ENCODE peak calls at places on chromosomes 12 and 14, in seven cellular contexts. One of them, this sample, is unnamed.

GRCh38 chr12:83042441-83043215 is 355.9 kb downstream of the TMTC2 start:
- DNase-seq in CD8-positive, alpha-beta T cell: no peak
- DNase-seq in stimulated activated CD4-positive, alpha-beta T cell treated with anti-CD3 and anti-CD28 coated beads, Interleukin-12 subunit alpha, Interleukin-12 subunit beta, amount 100 ng/mL, for 48 hours: no peak
- DNase-seq in PC-9: no peak
- DNase-seq in NCI-H2107: no peak
- DNase-seq in tibial nerve: no peak
- DNase-seq in OCI-LY7: no peak
- DNase-seq in this sample: no peak

GRCh38 chr14:35369701-35370191 is 34.8 kb downstream of the NFKBIA start:
- DNase-seq in tibial nerve: no peak
- DNase-seq in NCI-H2107: peak
- DNase-seq in PC-9: peak
- DNase-seq in OCI-LY7: no peak
- DNase-seq in CD8-positive, alpha-beta T cell: no peak
- DNase-seq in stimulated activated CD4-positive, alpha-beta T cell treated with anti-CD3 and anti-CD28 coated beads, Interleukin-12 subunit alpha, Interleukin-12 subunit beta, amount 100 ng/mL, for 48 hours: no peak
- DNase-seq in this sample: peak

GRCh38 chr14:23881292-23881691 is 72.3 kb upstream of the DHRS4 start:
- DNase-seq in CD8-positive, alpha-beta T cell: no peak
- DNase-seq in NCI-H2107: no peak
- DNase-seq in stimulated activated CD4-positive, alpha-beta T cell treated with anti-CD3 and anti-CD28 coated beads, Interleukin-12 subunit alpha, Interleukin-12 subunit beta, amount 100 ng/mL, for 48 hours: no peak
- DNase-seq in OCI-LY7: no peak
- DNase-seq in tibial nerve: no peak
- DNase-seq in PC-9: no peak
- DNase-seq in this sample: no peak

GRCh38 chr14:55366271-55366670 is 45.4 kb downstream of the ATG14 start:
- DNase-seq in tibial nerve: no peak
- DNase-seq in PC-9: no peak
- DNase-seq in stimulated activated CD4-positive, alpha-beta T cell treated with anti-CD3 and anti-CD28 coated beads, Interleukin-12 subunit alpha, Interleukin-12 subunit beta, amount 100 ng/mL, for 48 hours: no peak
- DNase-seq in CD8-positive, alpha-beta T cell: no peak
- DNase-seq in NCI-H2107: no peak
- DNase-seq in OCI-LY7: no peak
- DNase-seq in this sample: no peak

GRCh38 chr14:65361920-65362319 is 50.6 kb upstream of the FUT8 start:
- DNase-seq in tibial nerve: no peak
- DNase-seq in CD8-positive, alpha-beta T cell: no peak
- DNase-seq in PC-9: no peak
- DNase-seq in NCI-H2107: peak
- DNase-seq in OCI-LY7: no peak
- DNase-seq in stimulated activated CD4-positive, alpha-beta T cell treated with anti-CD3 and anti-CD28 coated beads, Interleukin-12 subunit alpha, Interleukin-12 subunit beta, amount 100 ng/mL, for 48 hours: no peak
- DNase-seq in this sample: no peak

GRCh38 chr14:86625637-86626036 is 1095.7 kb downstream of the FLRT2 start:
- DNase-seq in tibial nerve: no peak
- DNase-seq in OCI-LY7: no peak
- DNase-seq in stimulated activated CD4-positive, alpha-beta T cell treated with anti-CD3 and anti-CD28 coated beads, Interleukin-12 subunit alpha, Interleukin-12 subunit beta, amount 100 ng/mL, for 48 hours: no peak
- DNase-seq in PC-9: no peak
- DNase-seq in CD8-positive, alpha-beta T cell: no peak
- DNase-seq in NCI-H2107: no peak
- DNase-seq in this sample: no peak

GRCh38 chr14:74667758-74668157 is 45.1 kb downstream of the AREL1 start:
- DNase-seq in stimulated activated CD4-positive, alpha-beta T cell treated with anti-CD3 and anti-CD28 coated beads, Interleukin-12 subunit alpha, Interleukin-12 subunit beta, amount 100 ng/mL, for 48 hours: no peak
- DNase-seq in PC-9: no peak
- DNase-seq in OCI-LY7: no peak
- DNase-seq in NCI-H2107: no peak
- DNase-seq in CD8-positive, alpha-beta T cell: no peak
- DNase-seq in tibial nerve: no peak
- DNase-seq in this sample: no peak

GRCh38 chr14:105742531-105742848 is 216.1 kb downstream of the TMEM121 start:
- DNase-seq in OCI-LY7: no peak
- DNase-seq in CD8-positive, alpha-beta T cell: no peak
- DNase-seq in stimulated activated CD4-positive, alpha-beta T cell treated with anti-CD3 and anti-CD28 coated beads, Interleukin-12 subunit alpha, Interleukin-12 subunit beta, amount 100 ng/mL, for 48 hours: no peak
- DNase-seq in PC-9: no peak
- DNase-seq in tibial nerve: no peak
- DNase-seq in NCI-H2107: no peak
- DNase-seq in this sample: no peak

GRCh38 chr12:26833692-26834168 is 736 bp upstream of the ITPR2 start:
- DNase-seq in tibial nerve: no peak
- DNase-seq in PC-9: peak
- DNase-seq in OCI-LY7: peak
- DNase-seq in stimulated activated CD4-positive, alpha-beta T cell treated with anti-CD3 and anti-CD28 coated beads, Interleukin-12 subunit alpha, Interleukin-12 subunit beta, amount 100 ng/mL, for 48 hours: peak
- DNase-seq in NCI-H2107: no peak
- DNase-seq in CD8-positive, alpha-beta T cell: no peak
- DNase-seq in this sample: no peak

GRCh38 chr12:30796508-30796780 is 41.7 kb upstream of the CAPRIN2 start:
- DNase-seq in OCI-LY7: no peak
- DNase-seq in PC-9: peak
- DNase-seq in tibial nerve: no peak
- DNase-seq in stimulated activated CD4-positive, alpha-beta T cell treated with anti-CD3 and anti-CD28 coated beads, Interleukin-12 subunit alpha, Interleukin-12 subunit beta, amount 100 ng/mL, for 48 hours: no peak
- DNase-seq in CD8-positive, alpha-beta T cell: no peak
- DNase-seq in NCI-H2107: peak
- DNase-seq in this sample: no peak

GRCh38 chr12:48001426-48002178 is 2.7 kb downstream of the COL2A1 start:
- DNase-seq in stimulated activated CD4-positive, alpha-beta T cell treated with anti-CD3 and anti-CD28 coated beads, Interleukin-12 subunit alpha, Interleukin-12 subunit beta, amount 100 ng/mL, for 48 hours: no peak
- DNase-seq in OCI-LY7: no peak
- DNase-seq in NCI-H2107: peak
- DNase-seq in CD8-positive, alpha-beta T cell: no peak
- DNase-seq in PC-9: peak
- DNase-seq in tibial nerve: no peak
- DNase-seq in this sample: no peak

GRCh38 chr12:32032205-32032810 is 73.1 kb downstream of the RESF1 start:
- DNase-seq in stimulated activated CD4-positive, alpha-beta T cell treated with anti-CD3 and anti-CD28 coated beads, Interleukin-12 subunit alpha, Interleukin-12 subunit beta, amount 100 ng/mL, for 48 hours: no peak
- DNase-seq in tibial nerve: no peak
- DNase-seq in CD8-positive, alpha-beta T cell: no peak
- DNase-seq in OCI-LY7: no peak
- DNase-seq in PC-9: no peak
- DNase-seq in NCI-H2107: peak
- DNase-seq in this sample: no peak

GRCh38 chr12:12563529-12563928 is 866 bp upstream of the DUSP16 start:
- DNase-seq in CD8-positive, alpha-beta T cell: no peak
- DNase-seq in tibial nerve: no peak
- DNase-seq in PC-9: no peak
- DNase-seq in OCI-LY7: no peak
- DNase-seq in stimulated activated CD4-positive, alpha-beta T cell treated with anti-CD3 and anti-CD28 coated beads, Interleukin-12 subunit alpha, Interleukin-12 subunit beta, amount 100 ng/mL, for 48 hours: no peak
- DNase-seq in NCI-H2107: no peak
- DNase-seq in this sample: no peak

GRCh38 chr12:121893901-121894540 is 5.4 kb downstream of the PSMD9 start:
- DNase-seq in NCI-H2107: peak
- DNase-seq in CD8-positive, alpha-beta T cell: no peak
- DNase-seq in OCI-LY7: peak
- DNase-seq in PC-9: peak
- DNase-seq in stimulated activated CD4-positive, alpha-beta T cell treated with anti-CD3 and anti-CD28 coated beads, Interleukin-12 subunit alpha, Interleukin-12 subunit beta, amount 100 ng/mL, for 48 hours: peak
- DNase-seq in tibial nerve: no peak
- DNase-seq in this sample: no peak

GRCh38 chr14:61860294-61860918 is 98.2 kb downstream of the SNAPC1 start:
- DNase-seq in CD8-positive, alpha-beta T cell: peak
- DNase-seq in OCI-LY7: peak
- DNase-seq in NCI-H2107: no peak
- DNase-seq in stimulated activated CD4-positive, alpha-beta T cell treated with anti-CD3 and anti-CD28 coated beads, Interleukin-12 subunit alpha, Interleukin-12 subunit beta, amount 100 ng/mL, for 48 hours: peak
- DNase-seq in tibial nerve: no peak
- DNase-seq in PC-9: peak
- DNase-seq in this sample: peak

GRCh38 chr12:13241833-13242232 is 45.3 kb downstream of the EMP1 start:
- DNase-seq in NCI-H2107: no peak
- DNase-seq in stimulated activated CD4-positive, alpha-beta T cell treated with anti-CD3 and anti-CD28 coated beads, Interleukin-12 subunit alpha, Interleukin-12 subunit beta, amount 100 ng/mL, for 48 hours: no peak
- DNase-seq in CD8-positive, alpha-beta T cell: no peak
- DNase-seq in tibial nerve: no peak
- DNase-seq in PC-9: no peak
- DNase-seq in OCI-LY7: no peak
- DNase-seq in this sample: no peak

GRCh38 chr12:52314511-52314910 is 6.7 kb downstream of the KRT83 start:
- DNase-seq in CD8-positive, alpha-beta T cell: no peak
- DNase-seq in NCI-H2107: no peak
- DNase-seq in OCI-LY7: no peak
- DNase-seq in stimulated activated CD4-positive, alpha-beta T cell treated with anti-CD3 and anti-CD28 coated beads, Interleukin-12 subunit alpha, Interleukin-12 subunit beta, amount 100 ng/mL, for 48 hours: no peak
- DNase-seq in PC-9: no peak
- DNase-seq in tibial nerve: no peak
- DNase-seq in this sample: no peak

GRCh38 chr12:95286713-95287112 is 69.1 kb downstream of the VEZT start:
- DNase-seq in tibial nerve: no peak
- DNase-seq in NCI-H2107: no peak
- DNase-seq in CD8-positive, alpha-beta T cell: no peak
- DNase-seq in OCI-LY7: no peak
- DNase-seq in stimulated activated CD4-positive, alpha-beta T cell treated with anti-CD3 and anti-CD28 coated beads, Interleukin-12 subunit alpha, Interleukin-12 subunit beta, amount 100 ng/mL, for 48 hours: no peak
- DNase-seq in PC-9: no peak
- DNase-seq in this sample: no peak

GRCh38 chr14:104892517-104893434 is 27.7 kb downstream of the CEP170B start:
- DNase-seq in NCI-H2107: no peak
- DNase-seq in CD8-positive, alpha-beta T cell: no peak
- DNase-seq in stimulated activated CD4-positive, alpha-beta T cell treated with anti-CD3 and anti-CD28 coated beads, Interleukin-12 subunit alpha, Interleukin-12 subunit beta, amount 100 ng/mL, for 48 hours: no peak
- DNase-seq in tibial nerve: no peak
- DNase-seq in PC-9: no peak
- DNase-seq in OCI-LY7: no peak
- DNase-seq in this sample: no peak

GRCh38 chr12:47080725-47081502 is 1.2 kb upstream of the AMIGO2 start:
- DNase-seq in CD8-positive, alpha-beta T cell: no peak
- DNase-seq in NCI-H2107: no peak
- DNase-seq in OCI-LY7: no peak
- DNase-seq in stimulated activated CD4-positive, alpha-beta T cell treated with anti-CD3 and anti-CD28 coated beads, Interleukin-12 subunit alpha, Interleukin-12 subunit beta, amount 100 ng/mL, for 48 hours: peak
- DNase-seq in tibial nerve: peak
- DNase-seq in PC-9: peak
- DNase-seq in this sample: no peak

GRCh38 chr12:50344775-50345174 is 51.6 kb downstream of the FAM186A start:
- DNase-seq in PC-9: no peak
- DNase-seq in CD8-positive, alpha-beta T cell: no peak
- DNase-seq in tibial nerve: no peak
- DNase-seq in NCI-H2107: no peak
- DNase-seq in stimulated activated CD4-positive, alpha-beta T cell treated with anti-CD3 and anti-CD28 coated beads, Interleukin-12 subunit alpha, Interleukin-12 subunit beta, amount 100 ng/mL, for 48 hours: no peak
- DNase-seq in OCI-LY7: no peak
- DNase-seq in this sample: no peak

GRCh38 chr14:32230181-32230580 is 27.1 kb upstream of the RNU6-8 start:
- DNase-seq in CD8-positive, alpha-beta T cell: no peak
- DNase-seq in tibial nerve: no peak
- DNase-seq in PC-9: no peak
- DNase-seq in OCI-LY7: no peak
- DNase-seq in stimulated activated CD4-positive, alpha-beta T cell treated with anti-CD3 and anti-CD28 coated beads, Interleukin-12 subunit alpha, Interleukin-12 subunit beta, amount 100 ng/mL, for 48 hours: no peak
- DNase-seq in NCI-H2107: no peak
- DNase-seq in this sample: no peak

GRCh38 chr12:130761537-130762318 is 45.6 kb upstream of the RIMBP2 start:
- DNase-seq in CD8-positive, alpha-beta T cell: peak
- DNase-seq in OCI-LY7: peak
- DNase-seq in NCI-H2107: peak
- DNase-seq in stimulated activated CD4-positive, alpha-beta T cell treated with anti-CD3 and anti-CD28 coated beads, Interleukin-12 subunit alpha, Interleukin-12 subunit beta, amount 100 ng/mL, for 48 hours: peak
- DNase-seq in PC-9: peak
- DNase-seq in tibial nerve: no peak
- DNase-seq in this sample: no peak

GRCh38 chr14:35050652-35051051 is 4.6 kb downstream of the FAM177A1 start:
- DNase-seq in PC-9: no peak
- DNase-seq in OCI-LY7: no peak
- DNase-seq in stimulated activated CD4-positive, alpha-beta T cell treated with anti-CD3 and anti-CD28 coated beads, Interleukin-12 subunit alpha, Interleukin-12 subunit beta, amount 100 ng/mL, for 48 hours: no peak
- DNase-seq in NCI-H2107: no peak
- DNase-seq in CD8-positive, alpha-beta T cell: no peak
- DNase-seq in tibial nerve: no peak
- DNase-seq in this sample: no peak

GRCh38 chr12:117439531-117440001 is 78.1 kb upstream of the NOS1 start:
- DNase-seq in tibial nerve: no peak
- DNase-seq in NCI-H2107: no peak
- DNase-seq in stimulated activated CD4-positive, alpha-beta T cell treated with anti-CD3 and anti-CD28 coated beads, Interleukin-12 subunit alpha, Interleukin-12 subunit beta, amount 100 ng/mL, for 48 hours: no peak
- DNase-seq in OCI-LY7: no peak
- DNase-seq in PC-9: no peak
- DNase-seq in CD8-positive, alpha-beta T cell: no peak
- DNase-seq in this sample: no peak

GRCh38 chr12:16349132-16349463 is 1.7 kb downstream of the MGST1 start:
- DNase-seq in CD8-positive, alpha-beta T cell: no peak
- DNase-seq in OCI-LY7: no peak
- DNase-seq in PC-9: peak
- DNase-seq in tibial nerve: peak
- DNase-seq in NCI-H2107: no peak
- DNase-seq in stimulated activated CD4-positive, alpha-beta T cell treated with anti-CD3 and anti-CD28 coated beads, Interleukin-12 subunit alpha, Interleukin-12 subunit beta, amount 100 ng/mL, for 48 hours: no peak
- DNase-seq in this sample: no peak

GRCh38 chr12:31887109-31887811 is 72.0 kb upstream of the RESF1 start:
- DNase-seq in NCI-H2107: no peak
- DNase-seq in stimulated activated CD4-positive, alpha-beta T cell treated with anti-CD3 and anti-CD28 coated beads, Interleukin-12 subunit alpha, Interleukin-12 subunit beta, amount 100 ng/mL, for 48 hours: no peak
- DNase-seq in CD8-positive, alpha-beta T cell: no peak
- DNase-seq in PC-9: no peak
- DNase-seq in OCI-LY7: peak
- DNase-seq in tibial nerve: no peak
- DNase-seq in this sample: no peak

GRCh38 chr14:55271572-55272414 is 572 bp downstream of the FBXO34 start:
- DNase-seq in tibial nerve: peak
- DNase-seq in CD8-positive, alpha-beta T cell: peak
- DNase-seq in NCI-H2107: peak
- DNase-seq in PC-9: peak
- DNase-seq in stimulated activated CD4-positive, alpha-beta T cell treated with anti-CD3 and anti-CD28 coated beads, Interleukin-12 subunit alpha, Interleukin-12 subunit beta, amount 100 ng/mL, for 48 hours: peak
- DNase-seq in OCI-LY7: peak
- DNase-seq in this sample: peak

GRCh38 chr14:77809011-77809410 is 9.1 kb downstream of the ADCK1 start:
- DNase-seq in OCI-LY7: no peak
- DNase-seq in PC-9: no peak
- DNase-seq in CD8-positive, alpha-beta T cell: no peak
- DNase-seq in stimulated activated CD4-positive, alpha-beta T cell treated with anti-CD3 and anti-CD28 coated beads, Interleukin-12 subunit alpha, Interleukin-12 subunit beta, amount 100 ng/mL, for 48 hours: no peak
- DNase-seq in NCI-H2107: no peak
- DNase-seq in tibial nerve: no peak
- DNase-seq in this sample: no peak

GRCh38 chr14:99790201-99790977 is 2.8 kb upstream of the EML1 start:
- DNase-seq in NCI-H2107: no peak
- DNase-seq in OCI-LY7: no peak
- DNase-seq in CD8-positive, alpha-beta T cell: no peak
- DNase-seq in stimulated activated CD4-positive, alpha-beta T cell treated with anti-CD3 and anti-CD28 coated beads, Interleukin-12 subunit alpha, Interleukin-12 subunit beta, amount 100 ng/mL, for 48 hours: no peak
- DNase-seq in tibial nerve: no peak
- DNase-seq in PC-9: no peak
- DNase-seq in this sample: no peak

GRCh38 chr12:47811581-47812484 is 7.9 kb downstream of the HDAC7 start:
- DNase-seq in PC-9: no peak
- DNase-seq in OCI-LY7: peak
- DNase-seq in tibial nerve: peak
- DNase-seq in CD8-positive, alpha-beta T cell: no peak
- DNase-seq in NCI-H2107: no peak
- DNase-seq in stimulated activated CD4-positive, alpha-beta T cell treated with anti-CD3 and anti-CD28 coated beads, Interleukin-12 subunit alpha, Interleukin-12 subunit beta, amount 100 ng/mL, for 48 hours: no peak
- DNase-seq in this sample: no peak

GRCh38 chr12:75850751-75851462 is 180.7 kb downstream of the PHLDA1 start:
- DNase-seq in CD8-positive, alpha-beta T cell: no peak
- DNase-seq in OCI-LY7: no peak
- DNase-seq in stimulated activated CD4-positive, alpha-beta T cell treated with anti-CD3 and anti-CD28 coated beads, Interleukin-12 subunit alpha, Interleukin-12 subunit beta, amount 100 ng/mL, for 48 hours: no peak
- DNase-seq in tibial nerve: no peak
- DNase-seq in NCI-H2107: no peak
- DNase-seq in PC-9: no peak
- DNase-seq in this sample: peak

GRCh38 chr14:103806805-103807204 is 40.6 kb downstream of the PPP1R13B start:
- DNase-seq in OCI-LY7: peak
- DNase-seq in PC-9: no peak
- DNase-seq in CD8-positive, alpha-beta T cell: no peak
- DNase-seq in NCI-H2107: no peak
- DNase-seq in stimulated activated CD4-positive, alpha-beta T cell treated with anti-CD3 and anti-CD28 coated beads, Interleukin-12 subunit alpha, Interleukin-12 subunit beta, amount 100 ng/mL, for 48 hours: no peak
- DNase-seq in tibial nerve: no peak
- DNase-seq in this sample: no peak

GRCh38 chr14:68598621-68599447 is 194.0 kb downstream of the ZFP36L1 start:
- DNase-seq in PC-9: peak
- DNase-seq in stimulated activated CD4-positive, alpha-beta T cell treated with anti-CD3 and anti-CD28 coated beads, Interleukin-12 subunit alpha, Interleukin-12 subunit beta, amount 100 ng/mL, for 48 hours: no peak
- DNase-seq in CD8-positive, alpha-beta T cell: no peak
- DNase-seq in OCI-LY7: no peak
- DNase-seq in NCI-H2107: no peak
- DNase-seq in tibial nerve: peak
- DNase-seq in this sample: no peak

GRCh38 chr12:114982760-114983159 is 298.8 kb upstream of the TBX3 start:
- DNase-seq in NCI-H2107: no peak
- DNase-seq in CD8-positive, alpha-beta T cell: no peak
- DNase-seq in tibial nerve: no peak
- DNase-seq in PC-9: no peak
- DNase-seq in stimulated activated CD4-positive, alpha-beta T cell treated with anti-CD3 and anti-CD28 coated beads, Interleukin-12 subunit alpha, Interleukin-12 subunit beta, amount 100 ng/mL, for 48 hours: no peak
- DNase-seq in OCI-LY7: no peak
- DNase-seq in this sample: no peak

GRCh38 chr14:54366726-54367707 is 29.8 kb upstream of the CDKN3 start:
- DNase-seq in tibial nerve: no peak
- DNase-seq in CD8-positive, alpha-beta T cell: peak
- DNase-seq in PC-9: peak
- DNase-seq in NCI-H2107: no peak
- DNase-seq in stimulated activated CD4-positive, alpha-beta T cell treated with anti-CD3 and anti-CD28 coated beads, Interleukin-12 subunit alpha, Interleukin-12 subunit beta, amount 100 ng/mL, for 48 hours: peak
- DNase-seq in OCI-LY7: peak
- DNase-seq in this sample: no peak

GRCh38 chr14:96255501-96256366 is at the start of gene BDKRB1:
- DNase-seq in OCI-LY7: no peak
- DNase-seq in NCI-H2107: no peak
- DNase-seq in stimulated activated CD4-positive, alpha-beta T cell treated with anti-CD3 and anti-CD28 coated beads, Interleukin-12 subunit alpha, Interleukin-12 subunit beta, amount 100 ng/mL, for 48 hours: no peak
- DNase-seq in tibial nerve: no peak
- DNase-seq in CD8-positive, alpha-beta T cell: no peak
- DNase-seq in PC-9: no peak
- DNase-seq in this sample: no peak

GRCh38 chr14:68141531-68142088 is 322.0 kb downstream of the RAD51B start:
- DNase-seq in stimulated activated CD4-positive, alpha-beta T cell treated with anti-CD3 and anti-CD28 coated beads, Interleukin-12 subunit alpha, Interleukin-12 subunit beta, amount 100 ng/mL, for 48 hours: no peak
- DNase-seq in tibial nerve: no peak
- DNase-seq in CD8-positive, alpha-beta T cell: no peak
- DNase-seq in PC-9: peak
- DNase-seq in NCI-H2107: no peak
- DNase-seq in OCI-LY7: no peak
- DNase-seq in this sample: no peak